ENCODE peak calls at places on chromosomes 2 and 18, in five cellular contexts. E, I, Z, B and C are unnamed samples.

GRCh38 chr18:67010916-67011315 is 407.0 kb upstream of the CDH19 start:
- DNase-seq in E (peak), I (peak), Z (no peak), B (no peak), C (no peak)

GRCh38 chr2:56314809-56315208 is 131.0 kb downstream of the CCDC85A start:
- DNase-seq in E (no peak), I (no peak), Z (no peak), B (no peak), C (no peak)

GRCh38 chr2:232522014-232522854 is 2.0 kb downstream of the PRSS56 start:
- DNase-seq in E (peak), I (peak), Z (peak), B (no peak), C (no peak)

GRCh38 chr2:65092791-65093190 is 36.6 kb downstream of the CEP68 start:
- DNase-seq in E (no peak), I (no peak), Z (no peak), B (no peak), C (no peak)

GRCh38 chr2:14713248-14713647 is 80.7 kb downstream of the LRATD1 start:
- DNase-seq in E (no peak), I (no peak), Z (no peak), B (no peak), C (no peak)

GRCh38 chr18:31581498-31582197 is 10.0 kb upstream of the TTR start:
- DNase-seq in E (no peak), I (no peak), Z (no peak), B (peak), C (no peak)

GRCh38 chr2:99420751-99421299 is 69.0 kb downstream of the REV1 start:
- DNase-seq in E (peak), I (no peak), Z (no peak), B (peak), C (no peak)

GRCh38 chr18:47531759-47532158 is 280.3 kb upstream of the SKOR2 start:
- DNase-seq in E (no peak), I (no peak), Z (no peak), B (no peak), C (no peak)

GRCh38 chr2:84636080-84636971 is 120.0 kb downstream of the DNAH6 start:
- DNase-seq in E (no peak), I (no peak), Z (no peak), B (peak), C (no peak)

GRCh38 chr2:38444247-38444646 is 67.2 kb upstream of the ATL2 start:
- DNase-seq in E (no peak), I (no peak), Z (no peak), B (no peak), C (no peak)

GRCh38 chr18:76495435-76496199 is 575 bp upstream of the ZNF516 start:
- DNase-seq in E (peak), I (peak), Z (no peak), B (peak), C (no peak)

GRCh38 chr2:159677654-159678053 is 34.7 kb upstream of the MARCHF7 start:
- DNase-seq in E (peak), I (peak), Z (no peak), B (peak), C (no peak)

GRCh38 chr2:105143467-105144127 is 97.9 kb upstream of the GPR45 start:
- DNase-seq in E (no peak), I (no peak), Z (no peak), B (no peak), C (no peak)

GRCh38 chr2:38462121-38462634 is 85.1 kb upstream of the ATL2 start:
- DNase-seq in E (peak), I (peak), Z (no peak), B (peak), C (no peak)

GRCh38 chr2:161208527-161209139 is 48.4 kb downstream of the TANK start:
- DNase-seq in E (peak), I (no peak), Z (no peak), B (peak), C (no peak)

GRCh38 chr2:205835982-205836381 is 153.7 kb downstream of the NRP2 start:
- DNase-seq in E (no peak), I (no peak), Z (no peak), B (no peak), C (no peak)

GRCh38 chr2:120579916-120580685 is 155.6 kb upstream of the GLI2 start:
- DNase-seq in E (no peak), I (no peak), Z (no peak), B (no peak), C (no peak)

GRCh38 chr2:168573128-168573903 is 117.2 kb downstream of the CERS6 start:
- DNase-seq in E (no peak), I (peak), Z (no peak), B (peak), C (no peak)

GRCh38 chr2:28972778-28973335 is 8.2 kb upstream of the TOGARAM2 start:
- DNase-seq in E (no peak), I (no peak), Z (no peak), B (no peak), C (no peak)

GRCh38 chr2:96832751-96833507 is 10.9 kb downstream of the ANKRD23 start:
- DNase-seq in E (peak), I (no peak), Z (no peak), B (peak), C (peak)

GRCh38 chr2:205734436-205734835 is 52.1 kb downstream of the NRP2 start:
- DNase-seq in E (peak), I (peak), Z (no peak), B (peak), C (peak)

GRCh38 chr2:164145093-164145987 is 409.5 kb upstream of the FIGN start:
- DNase-seq in E (no peak), I (peak), Z (no peak), B (peak), C (no peak)

GRCh38 chr2:159921752-159922404 is 123.9 kb upstream of the CD302 start:
- DNase-seq in E (peak), I (peak), Z (peak), B (peak), C (no peak)

GRCh38 chr2:168841445-168841844 is 39.0 kb downstream of the NOSTRIN start:
- DNase-seq in E (no peak), I (no peak), Z (no peak), B (no peak), C (no peak)

GRCh38 chr2:65199891-65200290 is 27.7 kb upstream of the ACTR2 start:
- DNase-seq in E (peak), I (no peak), Z (no peak), B (no peak), C (no peak)

GRCh38 chr2:56127773-56128170 is 56.0 kb upstream of the CCDC85A start:
- DNase-seq in E (no peak), I (no peak), Z (no peak), B (no peak), C (no peak)

GRCh38 chr18:80163183-80163582 is 54.1 kb downstream of the ADNP2 start:
- DNase-seq in E (no peak), I (no peak), Z (no peak), B (no peak), C (no peak)

GRCh38 chr2:8248623-8248957 is 433.3 kb upstream of the ID2 start:
- DNase-seq in E (no peak), I (no peak), Z (no peak), B (peak), C (no peak)

GRCh38 chr2:145380436-145381017 is 860.6 kb upstream of the ZEB2 start:
- DNase-seq in E (peak), I (no peak), Z (no peak), B (peak), C (no peak)

GRCh38 chr2:63049291-63050185 is 1.1 kb upstream of the OTX1 start:
- DNase-seq in E (peak), I (peak), Z (peak), B (peak), C (no peak)

GRCh38 chr2:113754989-113755689 is 1.3 kb downstream of the SLC35F5 start:
- DNase-seq in E (peak), I (peak), Z (no peak), B (peak), C (no peak)

GRCh38 chr2:27716301-27717069 is 52.8 kb downstream of the SLC4A1AP start:
- DNase-seq in E (no peak), I (no peak), Z (no peak), B (no peak), C (no peak)

GRCh38 chr2:41741951-41742563 is 305.8 kb upstream of the PKDCC start:
- DNase-seq in E (no peak), I (peak), Z (no peak), B (no peak), C (no peak)

GRCh38 chr2:113767811-113768210 is 11.4 kb upstream of the SLC35F5 start:
- DNase-seq in E (no peak), I (no peak), Z (no peak), B (no peak), C (no peak)

GRCh38 chr2:672606-672905 is 4.7 kb downstream of the TMEM18 start:
- DNase-seq in E (no peak), I (no peak), Z (no peak), B (no peak), C (no peak)

GRCh38 chr2:57981369-57981768 is 65.2 kb upstream of the VRK2 start:
- DNase-seq in E (peak), I (no peak), Z (no peak), B (peak), C (no peak)